ENCODE peak calls at places on chromosomes 12 and 14, in four cellular contexts. S, G, K and N are unnamed samples. For H3K9me3, the result is how much of the 10 kb centered on the place peaks cover.

GRCh38 chr12:97568336-97569180 is 106.0 kb downstream of the RMST start:
- DNase-seq in S (no peak), K (no peak), G (no peak), N (no peak)

GRCh38 chr12:63223128-63223527 is 72.1 kb upstream of the AVPR1A start:
- DNase-seq in S (no peak), G (no peak), K (no peak), N (no peak)

GRCh38 chr12:109529618-109530300 is 43.5 kb downstream of the MMAB start:
- DNase-seq in S (no peak), K (no peak), G (no peak), N (no peak)

GRCh38 chr12:9039397-9039977 is 50.1 kb downstream of the KLRG1 start:
- DNase-seq in K (no peak), G (no peak), S (no peak), N (no peak)

GRCh38 chr14:68564236-68564825 is 228.5 kb downstream of the ZFP36L1 start:
- DNase-seq in G (no peak), K (no peak), S (peak), N (no peak)

GRCh38 chr12:22535038-22535437 is 9.3 kb downstream of the C2CD5 start:
- DNase-seq in S (no peak), G (no peak), K (no peak), N (no peak)

GRCh38 chr12:53659609-53660008 is 16.3 kb downstream of the ATP5MC2 start:
- DNase-seq in K (no peak), S (no peak), G (no peak), N (no peak)

GRCh38 chr12:10672231-10672868 is 1.5 kb downstream of the STYK1 start:
- DNase-seq in S (no peak), K (no peak), G (no peak), N (no peak)

GRCh38 chr12:32444895-32445294 is 45.5 kb downstream of the FGD4 start:
- DNase-seq in G (no peak), S (no peak), K (no peak), N (no peak)

GRCh38 chr12:38056701-38057689 is 259.6 kb upstream of the ALG10B start:
- DNase-seq in K (no peak), G (no peak), S (no peak), N (no peak)
- H3K9me3 ChIP-seq in K (under half), G (under half), S (under half), N (under half)

GRCh38 chr14:106690333-106690891 is 1164.0 kb downstream of the TMEM121 start:
- DNase-seq in G (no peak), K (no peak), S (no peak), N (no peak)
- H3K9me3 ChIP-seq in G (under half), K (under half), S (under half), N (under half)

GRCh38 chr14:19771895-19772430 is 1.3 kb upstream of the OR4M1 start:
- DNase-seq in G (no peak), S (no peak), K (no peak), N (no peak)

DNA sequence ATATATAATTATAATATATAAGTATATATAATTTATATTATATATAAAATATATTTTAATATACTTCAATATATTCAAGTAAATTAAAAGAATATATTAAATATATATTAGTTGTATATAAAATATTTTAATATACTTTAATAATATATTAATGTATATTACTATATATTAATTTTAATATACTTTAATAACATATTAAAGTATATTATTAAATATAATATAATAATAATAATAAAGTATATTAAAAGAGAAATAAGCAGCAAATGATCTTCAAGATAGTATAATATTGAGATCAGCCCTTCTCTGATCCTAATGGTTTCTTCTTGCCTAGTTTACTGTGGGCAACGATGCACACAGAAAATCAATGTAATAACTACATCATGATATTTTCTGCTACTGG is 2.3 kb downstream of the OR4M1 start:
- DNase-seq in K (no peak), S (no peak), G (no peak), N (no peak)
- H3K9me3 ChIP-seq in K (under half), S (under half), G (under half), N (under half)

GRCh38 chr14:29518335-29518734 is 409.3 kb downstream of the PRKD1 start:
- DNase-seq in K (no peak), S (no peak), G (no peak), N (no peak)

GRCh38 chr14:29527286-29527685 is 400.4 kb downstream of the PRKD1 start:
- DNase-seq in S (no peak), K (no peak), G (no peak), N (no peak)

DNA sequence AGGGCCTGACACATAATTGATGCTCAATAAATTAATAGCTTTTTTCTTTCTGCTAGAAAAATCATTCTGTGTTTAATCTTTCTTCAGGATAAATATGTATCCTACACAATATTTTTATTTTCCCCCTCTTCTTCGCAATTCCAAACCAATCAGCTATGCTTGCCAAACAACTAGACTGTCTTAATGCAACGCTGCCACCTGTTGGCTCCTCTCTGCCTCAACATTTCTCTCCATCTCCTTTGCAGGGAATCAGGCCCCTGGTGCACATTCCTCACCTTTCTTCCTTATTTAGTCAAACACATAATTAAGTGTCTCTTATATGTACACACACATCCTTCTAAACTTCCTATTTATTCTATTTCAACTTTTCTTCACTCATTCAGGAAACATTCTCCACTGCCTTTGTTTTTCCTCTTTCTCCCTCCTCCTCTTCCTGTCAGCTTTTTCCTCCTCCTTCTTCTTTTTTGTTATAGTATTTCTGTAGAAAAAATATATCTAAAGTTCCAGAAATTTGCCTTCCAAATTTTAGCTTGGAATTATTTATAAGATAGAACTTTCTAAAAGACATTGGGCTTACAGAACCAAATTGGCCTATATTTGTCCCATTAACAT is 406.0 kb downstream of the PRKD1 start:
- DNase-seq in S (no peak), K (peak), G (no peak), N (no peak)
- H3K9me3 ChIP-seq in S (under half), K (under half), G (under half), N (under half)